ENCODE peak calls at places on chromosome 16, in ten cellular contexts. B is heart left ventricle, Y is A549, P is prostate gland, T is right lobe of liver, H is lower leg skin, X is sigmoid colon, M is endothelial cell of umbilical vein, F is ovary, C is Peyer's patch. R is an unnamed sample.

GRCh38 chr16:80743273-80743672 is 61.1 kb downstream of the CDYL2 start:
- DNase-seq in H (no peak), Y (no peak), M (no peak), C (no peak), X (no peak), B (no peak), T (no peak), F (no peak), P (no peak), R (no peak)

GRCh38 chr16:21656795-21657768 is 4.7 kb upstream of the IGSF6 start:
- DNase-seq in M (peak), C (peak), F (no peak), B (no peak), H (no peak), X (no peak), T (no peak), Y (peak), P (no peak), R (peak)

GRCh38 chr16:66553223-66553622 is 847 bp downstream of the CKLF start:
- DNase-seq in H (no peak), T (no peak), F (no peak), M (peak), X (no peak), B (no peak), Y (no peak), P (no peak), C (no peak), R (peak)

GRCh38 chr16:25481636-25482035 is 210.1 kb upstream of the HS3ST4 start:
- DNase-seq in C (no peak), B (no peak), F (no peak), P (no peak), Y (no peak), M (no peak), T (no peak), X (no peak), H (no peak), R (no peak)

GRCh38 chr16:9279661-9280060 is 188.2 kb downstream of the HAPSTR1 start:
- DNase-seq in P (no peak), T (no peak), Y (no peak), B (no peak), M (no peak), H (no peak), F (no peak), C (no peak), X (no peak), R (no peak)

GRCh38 chr16:87374313-87374712 is 9.3 kb downstream of the FBXO31 start:
- DNase-seq in H (no peak), P (no peak), X (no peak), T (peak), C (no peak), F (no peak), B (peak), M (no peak), Y (no peak), R (no peak)

GRCh38 chr16:4517812-4518211 is 20.8 kb downstream of the CDIP1 start:
- DNase-seq in T (no peak), X (no peak), F (no peak), P (no peak), M (peak), Y (peak), B (peak), H (no peak), C (no peak), R (peak)

GRCh38 chr16:50386139-50386538 is 17.4 kb upstream of the BRD7 start:
- DNase-seq in T (no peak), M (no peak), H (no peak), B (no peak), F (no peak), C (no peak), X (no peak), P (no peak), Y (no peak), R (no peak)

GRCh38 chr16:83137326-83137770 is 510.6 kb downstream of the CDH13 start:
- DNase-seq in M (no peak), P (peak), T (no peak), Y (no peak), B (no peak), H (no peak), C (peak), F (peak), X (no peak), R (no peak)

GRCh38 chr16:13453325-13453724 is 466.6 kb upstream of the ERCC4 start:
- DNase-seq in H (peak), B (no peak), T (no peak), X (no peak), M (no peak), P (no peak), F (no peak), Y (no peak), C (no peak), R (no peak)

GRCh38 chr16:84175351-84176081 is 11.3 kb downstream of the TAF1C start:
- DNase-seq in Y (peak), F (peak), M (peak), B (peak), C (peak), P (peak), T (no peak), X (no peak), H (peak), R (peak)

GRCh38 chr16:47774661-47775060 is 313.5 kb downstream of the PHKB start:
- DNase-seq in M (no peak), H (no peak), X (no peak), T (no peak), C (no peak), P (no peak), B (no peak), Y (no peak), F (no peak), R (no peak)

GRCh38 chr16:11852092-11852809 is 909 bp upstream of the RSL1D1 start:
- DNase-seq in B (no peak), F (no peak), M (no peak), T (no peak), H (no peak), C (no peak), Y (no peak), X (no peak), P (no peak), R (peak)

GRCh38 chr16:4032768-4033167 is 83.5 kb downstream of the ADCY9 start:
- DNase-seq in Y (no peak), H (no peak), X (no peak), P (peak), M (peak), C (peak), F (no peak), B (peak), T (no peak), R (no peak)

GRCh38 chr16:73033271-73033998 is 14.5 kb downstream of the ZFHX3 start:
- DNase-seq in F (no peak), M (no peak), X (no peak), H (no peak), B (no peak), T (no peak), Y (no peak), P (no peak), C (no peak), R (no peak)

GRCh38 chr16:68396481-68396880 is 51.8 kb downstream of the SMPD3 start:
- DNase-seq in T (peak), P (peak), F (no peak), Y (peak), X (no peak), B (no peak), H (no peak), C (peak), M (peak), R (peak)

GRCh38 chr16:71883193-71883848 is 661 bp downstream of the ZNF821 start:
- DNase-seq in C (peak), T (peak), P (peak), F (peak), Y (no peak), B (peak), H (no peak), M (peak), X (peak), R (peak)

GRCh38 chr16:57757883-57758282 is 22.3 kb downstream of the KATNB1 start:
- DNase-seq in M (no peak), P (no peak), H (no peak), B (no peak), C (no peak), X (no peak), F (no peak), Y (no peak), T (peak), R (no peak)

GRCh38 chr16:12576878-12577277 is 226.8 kb downstream of the CPPED1 start:
- DNase-seq in C (no peak), M (no peak), B (no peak), T (no peak), Y (no peak), F (no peak), P (no peak), H (no peak), X (no peak), R (no peak)

GRCh38 chr16:74567901-74568300 is 39.0 kb downstream of the GLG1 start:
- DNase-seq in Y (no peak), B (no peak), P (no peak), H (no peak), F (no peak), C (no peak), X (no peak), T (no peak), M (no peak), R (no peak)

GRCh38 chr16:65229191-65229662 is 107.4 kb upstream of the CDH11 start:
- DNase-seq in Y (no peak), X (no peak), H (no peak), B (no peak), C (no peak), P (no peak), M (no peak), T (no peak), F (no peak), R (no peak)

GRCh38 chr16:3902731-3903130 is 22.2 kb upstream of the CREBBP start:
- DNase-seq in M (no peak), P (no peak), X (peak), C (no peak), B (no peak), Y (no peak), F (no peak), T (no peak), H (no peak), R (no peak)

GRCh38 chr16:46673320-46674013 is 15.5 kb downstream of the VPS35 start:
- DNase-seq in H (no peak), X (no peak), C (peak), P (peak), F (no peak), B (no peak), M (peak), Y (peak), T (no peak), R (peak)

GRCh38 chr16:60945225-60945624 is 1091.0 kb downstream of the CDH8 start:
- DNase-seq in B (no peak), T (no peak), P (no peak), M (no peak), H (no peak), Y (no peak), X (no peak), F (no peak), C (no peak), R (no peak)

GRCh38 chr16:19008245-19008644 is 24.5 kb downstream of the TMC7 start:
- DNase-seq in F (no peak), T (no peak), X (no peak), P (no peak), Y (no peak), B (no peak), H (no peak), M (no peak), C (no peak), R (no peak)

GRCh38 chr16:81513204-81514040 is 68.8 kb downstream of the CMIP start:
- DNase-seq in P (no peak), X (peak), T (peak), F (peak), B (peak), Y (no peak), H (no peak), C (no peak), M (peak), R (no peak)

GRCh38 chr16:82629441-82630027 is 2.8 kb downstream of the CDH13 start:
- DNase-seq in P (peak), Y (no peak), H (peak), X (peak), C (no peak), F (no peak), T (no peak), B (no peak), M (peak), R (no peak)

GRCh38 chr16:89246383-89246902 is 28.9 kb downstream of the ZNF778 start:
- DNase-seq in B (no peak), X (no peak), H (no peak), C (no peak), Y (no peak), P (no peak), T (no peak), F (no peak), M (no peak), R (no peak)

GRCh38 chr16:53948734-53949430 is 244.9 kb downstream of the FTO start:
- DNase-seq in X (no peak), B (no peak), M (no peak), T (no peak), Y (no peak), F (no peak), C (no peak), P (no peak), H (no peak), R (no peak)

GRCh38 chr16:53952215-53953208 is 248.6 kb downstream of the FTO start:
- DNase-seq in F (no peak), M (peak), H (no peak), Y (no peak), P (no peak), T (no peak), X (no peak), C (no peak), B (no peak), R (peak)

GRCh38 chr16:53948326-53948725 is 244.4 kb downstream of the FTO start:
- DNase-seq in F (no peak), X (no peak), P (no peak), T (no peak), M (no peak), Y (no peak), B (no peak), C (no peak), H (no peak), R (no peak)

GRCh38 chr16:53949716-53950410 is 245.9 kb downstream of the FTO start:
- DNase-seq in T (no peak), B (no peak), H (no peak), X (no peak), P (no peak), Y (no peak), F (no peak), M (no peak), C (no peak), R (no peak)

DNA sequence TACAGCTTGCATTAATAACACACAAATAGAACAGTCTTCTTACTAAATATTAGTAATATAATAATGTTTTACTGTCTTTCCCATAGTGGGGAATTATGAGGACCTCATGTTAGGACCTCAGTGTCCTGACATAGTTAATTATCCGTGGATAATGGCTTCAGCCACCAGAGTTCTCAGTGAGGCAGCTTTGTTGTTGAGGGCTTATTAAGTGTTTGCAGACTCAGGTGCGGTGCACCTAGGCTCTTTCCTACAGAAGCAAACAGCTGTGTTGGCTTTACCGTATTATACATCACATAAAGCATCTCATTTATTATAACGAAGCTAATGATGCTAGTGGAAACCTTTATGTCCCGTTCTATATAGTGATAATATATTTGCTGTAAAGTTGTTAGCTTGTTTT is 246.7 kb downstream of the FTO start:
- DNase-seq in X (no peak), M (no peak), H (no peak), B (no peak), C (no peak), F (no peak), T (no peak), Y (no peak), P (no peak), R (no peak)
- TF ChIP-seq POLR2A in X (no peak), M (no peak), H (no peak), B (no peak), C (no peak), F (no peak), T (no peak), Y (no peak), P (no peak), R (no peak)

DNA sequence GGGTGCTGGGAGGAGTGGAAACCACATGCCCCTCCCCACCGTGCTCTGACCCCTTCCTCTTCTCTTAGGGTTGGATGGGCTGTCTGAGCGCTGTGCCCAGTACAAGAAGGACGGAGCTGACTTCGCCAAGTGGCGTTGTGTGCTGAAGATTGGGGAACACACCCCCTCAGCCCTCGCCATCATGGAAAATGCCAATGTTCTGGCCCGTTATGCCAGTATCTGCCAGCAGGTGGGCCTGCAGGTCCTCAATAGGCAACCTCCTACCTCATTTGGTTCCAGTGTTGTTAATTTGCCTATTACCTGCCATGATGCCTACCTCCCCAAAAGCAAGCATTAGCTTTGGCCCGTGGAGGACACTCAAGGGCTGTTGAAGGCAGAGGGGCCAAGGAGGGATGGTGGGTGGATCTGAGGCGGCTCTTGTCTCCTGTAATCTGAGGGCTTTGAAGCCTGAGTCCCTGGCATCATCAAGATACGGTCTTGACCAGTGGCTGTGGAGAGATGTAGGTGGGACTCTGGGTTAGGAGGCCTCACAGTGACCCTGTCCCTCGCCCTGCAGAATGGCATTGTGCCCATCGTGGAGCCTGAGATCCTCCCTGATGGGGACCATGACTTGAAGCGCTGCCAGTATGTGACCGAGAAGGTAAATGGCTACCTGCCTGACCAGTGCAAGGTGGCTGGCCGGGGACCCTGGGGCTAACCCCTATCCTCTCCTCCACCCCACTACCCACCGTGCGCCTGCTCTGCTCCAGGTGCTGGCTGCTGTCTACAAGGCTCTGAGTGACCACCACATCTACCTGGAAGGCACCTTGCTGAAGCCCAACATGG is 3.4 kb downstream of the ALDOA start:
- DNase-seq in P (no peak), M (peak), F (no peak), B (peak), T (no peak), X (no peak), C (no peak), H (no peak), Y (no peak), R (no peak)
- TF ChIP-seq POLR2A in P (no peak), M (peak), F (no peak), B (no peak), T (no peak), X (no peak), C (no peak), H (no peak), Y (no peak), R (no peak)

GRCh38 chr16:2530629-2531318 is 434 bp downstream of the CEMP1 start:
- DNase-seq in Y (no peak), X (no peak), C (peak), F (no peak), B (no peak), T (peak), H (no peak), P (no peak), M (no peak), R (no peak)

GRCh38 chr16:2531371-2531695 is at the start of gene CEMP1:
- DNase-seq in C (no peak), F (no peak), H (peak), P (no peak), B (no peak), T (no peak), Y (no peak), M (no peak), X (no peak), R (no peak)

GRCh38 chr16:2529061-2529931 is 1.9 kb downstream of the CEMP1 start:
- DNase-seq in H (no peak), T (peak), C (no peak), B (no peak), P (no peak), X (no peak), M (no peak), Y (no peak), F (no peak), R (no peak)

GRCh38 chr16:2528161-2529060 is 2.8 kb downstream of the CEMP1 start:
- DNase-seq in M (no peak), T (peak), P (no peak), B (no peak), X (peak), H (no peak), Y (no peak), F (no peak), C (no peak), R (no peak)

GRCh38 chr16:2529961-2530628 is 1.1 kb downstream of the CEMP1 start:
- DNase-seq in T (peak), P (no peak), B (no peak), X (no peak), C (no peak), H (no peak), Y (no peak), M (no peak), F (no peak), R (no peak)
- TF ChIP-seq POLR2A in T (no peak), P (no peak), B (no peak), X (no peak), C (no peak), H (no peak), Y (no peak), M (no peak), F (no peak), R (no peak)

DNA sequence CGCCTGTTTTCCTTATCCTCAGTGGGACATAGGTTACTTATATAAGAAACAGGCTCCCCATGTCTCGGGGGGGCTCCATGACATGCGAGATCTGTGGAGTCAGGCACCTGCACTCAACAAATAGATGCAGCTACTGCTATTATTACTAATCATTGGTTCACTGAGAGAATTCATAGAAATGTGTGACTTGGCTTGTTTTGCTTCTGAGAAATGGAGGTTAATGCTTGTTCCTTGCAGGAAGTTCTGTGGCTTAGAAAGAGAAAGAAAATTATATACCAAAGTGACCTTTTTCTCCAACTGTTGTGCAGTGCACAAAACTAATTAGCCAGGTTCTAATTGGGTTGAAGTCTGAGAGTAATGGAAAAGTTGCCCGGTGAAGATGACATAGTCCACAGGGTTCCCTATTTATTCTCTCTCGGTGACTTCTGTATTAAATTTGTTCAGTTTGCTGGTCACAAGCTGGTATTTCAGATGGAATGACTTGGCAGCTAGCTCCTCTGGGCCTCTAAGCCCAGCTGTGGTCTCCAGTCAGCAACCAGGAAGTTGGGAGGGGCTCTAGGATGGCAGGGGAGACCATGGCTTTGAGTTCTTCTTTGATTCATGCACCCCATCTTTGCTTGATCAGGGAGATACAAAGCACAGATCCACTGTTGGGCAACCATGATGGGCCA is 17.6 kb upstream of the MAF start:
- DNase-seq in C (no peak), Y (no peak), B (no peak), T (no peak), X (no peak), M (no peak), P (no peak), H (no peak), F (no peak), R (no peak)
- TF ChIP-seq POLR2A in C (no peak), Y (no peak), B (no peak), T (no peak), X (no peak), M (no peak), P (no peak), H (no peak), F (no peak), R (no peak)

GRCh38 chr16:535446-536405 is 8.2 kb downstream of the CAPN15 start:
- DNase-seq in M (no peak), C (peak), Y (peak), H (peak), X (no peak), F (no peak), T (no peak), P (no peak), B (peak), R (peak)
- TF ChIP-seq POLR2A in M (no peak), C (peak), Y (no peak), H (no peak), X (no peak), F (no peak), T (no peak), P (no peak), B (no peak), R (no peak)